ENCODE peak calls at places on chromosome 6, in six cellular contexts. L, J, A, R, Z and C are unnamed samples.

GRCh38 chr6:136466789-136467585 is 83.2 kb downstream of the MAP7 start:
- DNase-seq in L (no peak), J (no peak), A (no peak), R (no peak), Z (no peak), C (no peak)

GRCh38 chr6:17156112-17156921 is 54.5 kb downstream of the STMND1 start:
- DNase-seq in L (no peak), J (peak), A (peak), R (peak), Z (no peak), C (peak)

GRCh38 chr6:142871910-142872331 is 73.1 kb downstream of the HIVEP2 start:
- DNase-seq in L (no peak), J (peak), A (peak), R (peak), Z (no peak), C (peak)

GRCh38 chr6:146359123-146359522 is 184.5 kb upstream of the RAB32 start:
- DNase-seq in L (no peak), J (no peak), A (no peak), R (no peak), Z (no peak), C (no peak)

GRCh38 chr6:79170915-79171314 is 63.6 kb downstream of the HMGN3 start:
- DNase-seq in L (no peak), J (no peak), A (no peak), R (peak), Z (no peak), C (peak)

GRCh38 chr6:170203212-170203611 is 87.7 kb downstream of the DLL1 start:
- DNase-seq in L (no peak), J (no peak), A (no peak), R (no peak), Z (no peak), C (peak)

GRCh38 chr6:157469378-157469777 is 88.4 kb downstream of the ZDHHC14 start:
- DNase-seq in L (no peak), J (no peak), A (no peak), R (no peak), Z (no peak), C (peak)

GRCh38 chr6:19880066-19880465 is 42.9 kb downstream of the ID4 start:
- DNase-seq in L (no peak), J (no peak), A (no peak), R (no peak), Z (no peak), C (no peak)

GRCh38 chr6:17107768-17108325 is 6.0 kb downstream of the STMND1 start:
- DNase-seq in L (no peak), J (no peak), A (no peak), R (no peak), Z (no peak), C (no peak)

GRCh38 chr6:25660512-25660911 is 8.5 kb downstream of the SCGN start:
- DNase-seq in L (no peak), J (no peak), A (peak), R (peak), Z (no peak), C (peak)

GRCh38 chr6:85594197-85594930 is 706 bp upstream of the SNX14 start:
- DNase-seq in L (no peak), J (no peak), A (peak), R (peak), Z (no peak), C (peak)

GRCh38 chr6:1131285-1132079 is 180.4 kb upstream of the FOXQ1 start:
- DNase-seq in L (no peak), J (peak), A (peak), R (no peak), Z (no peak), C (peak)

GRCh38 chr6:131656667-131657066 is 19.6 kb downstream of the ENPP3 start:
- DNase-seq in L (no peak), J (no peak), A (no peak), R (no peak), Z (no peak), C (no peak)

GRCh38 chr6:139016337-139017213 is 12.0 kb upstream of the ABRACL start:
- DNase-seq in L (no peak), J (no peak), A (no peak), R (no peak), Z (no peak), C (no peak)

GRCh38 chr6:170553686-170554085 is 483 bp upstream of the TBP start:
- DNase-seq in L (no peak), J (no peak), A (peak), R (peak), Z (no peak), C (no peak)

GRCh38 chr6:156102129-156102528 is 646.5 kb upstream of the NOX3 start:
- DNase-seq in L (no peak), J (peak), A (no peak), R (peak), Z (no peak), C (peak)
- TF ChIP-seq CTCF in L (no peak), J (no peak), A (peak), R (no peak), Z (no peak), C (peak)

DNA sequence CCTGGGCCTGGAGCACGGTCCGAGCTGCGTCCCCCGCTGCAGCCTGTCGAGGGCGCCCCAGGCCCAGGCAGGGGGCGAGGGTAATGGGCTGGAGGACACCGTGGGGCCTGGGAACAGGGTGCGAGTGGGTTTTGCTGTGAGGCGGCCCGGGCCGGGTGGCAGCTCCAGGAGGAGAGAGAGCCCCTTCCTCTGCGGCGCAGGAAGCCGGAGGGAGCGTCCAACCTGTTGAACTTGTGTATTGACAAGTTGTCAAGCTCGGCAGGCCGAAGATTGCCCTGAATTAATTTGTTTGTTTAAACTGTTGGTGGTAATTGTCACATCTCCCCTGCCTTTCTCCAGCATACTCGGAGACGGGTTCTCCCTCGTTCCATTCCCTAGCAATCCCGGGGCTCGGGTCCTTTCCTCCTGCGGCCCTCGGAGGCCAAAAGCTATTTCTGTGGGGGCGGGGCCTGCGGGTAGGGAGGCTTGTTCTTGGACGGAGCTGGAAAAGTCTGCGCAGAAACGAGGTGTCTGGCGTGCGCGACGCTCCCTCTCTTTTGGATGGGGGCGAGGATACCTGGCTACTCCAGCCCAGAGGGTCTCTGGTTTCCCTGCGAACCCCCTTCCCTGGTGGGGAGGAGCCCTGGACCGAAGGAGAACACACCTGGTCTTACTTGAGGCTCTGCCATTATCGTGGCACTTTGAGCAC is 9.9 kb downstream of the NR2E1 start:
- DNase-seq in L (no peak), J (no peak), A (no peak), R (no peak), Z (no peak), C (no peak)
- H3K4me3 ChIP-seq in L (no peak), J (no peak), A (no peak), R (no peak), Z (peak), C (no peak)

DNA sequence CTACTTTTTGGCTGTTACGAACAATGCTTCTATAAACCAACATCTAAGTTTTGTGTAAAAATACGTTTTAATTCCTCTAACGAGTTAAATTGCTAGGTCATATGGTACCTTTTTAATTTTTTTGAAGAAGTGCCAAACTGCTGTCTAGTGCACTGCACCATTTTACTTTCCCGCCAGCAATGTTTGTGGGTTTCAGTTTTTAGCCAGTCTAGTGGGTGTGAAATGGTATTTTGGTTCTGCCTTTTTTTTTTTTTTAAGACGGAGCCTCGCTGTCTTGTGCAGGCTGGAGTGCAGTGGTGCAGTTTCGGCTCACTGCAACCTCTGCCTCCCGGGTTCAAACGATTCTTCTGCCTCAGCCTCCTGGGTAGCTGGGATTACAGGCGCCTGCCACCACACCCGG is 34.1 kb upstream of the BAG2 start:
- DNase-seq in L (no peak), J (no peak), A (no peak), R (no peak), Z (no peak), C (no peak)
- TF ChIP-seq CTCF in L (no peak), J (no peak), A (no peak), R (no peak), Z (no peak), C (no peak)

GRCh38 chr6:30124391-30124790 is 11.5 kb upstream of the TRIM31 start:
- DNase-seq in L (no peak), J (no peak), A (no peak), R (no peak), Z (no peak), C (no peak)
- H3K4me3 ChIP-seq in L (no peak), J (no peak), A (no peak), R (no peak), Z (no peak), C (no peak)

GRCh38 chr6:137989696-137990095 is 117.5 kb downstream of the PERP start:
- DNase-seq in L (no peak), J (no peak), A (no peak), R (peak), Z (no peak), C (no peak)
- TF ChIP-seq CTCF in L (no peak), J (no peak), A (no peak), R (no peak), Z (no peak), C (no peak)

GRCh38 chr6:151393410-151393809 is 2.1 kb upstream of the ZBTB2 start:
- DNase-seq in L (no peak), J (no peak), A (no peak), R (no peak), Z (no peak), C (no peak)

GRCh38 chr6:151391021-151391470 is 313 bp downstream of the ZBTB2 start:
- DNase-seq in L (peak), J (peak), A (peak), R (peak), Z (peak), C (no peak)

GRCh38 chr6:151391471-151392428 is at the start of gene ZBTB2:
- DNase-seq in L (peak), J (peak), A (peak), R (peak), Z (peak), C (peak)

GRCh38 chr6:151390276-151391020 is 911 bp downstream of the ZBTB2 start:
- DNase-seq in L (peak), J (peak), A (peak), R (peak), Z (peak), C (peak)

GRCh38 chr6:151392429-151392828 is 1.1 kb upstream of the ZBTB2 start:
- DNase-seq in L (no peak), J (no peak), A (no peak), R (no peak), Z (no peak), C (no peak)
- H3K4me3 ChIP-seq in L (no peak), J (no peak), A (peak), R (peak), Z (peak), C (peak)

DNA sequence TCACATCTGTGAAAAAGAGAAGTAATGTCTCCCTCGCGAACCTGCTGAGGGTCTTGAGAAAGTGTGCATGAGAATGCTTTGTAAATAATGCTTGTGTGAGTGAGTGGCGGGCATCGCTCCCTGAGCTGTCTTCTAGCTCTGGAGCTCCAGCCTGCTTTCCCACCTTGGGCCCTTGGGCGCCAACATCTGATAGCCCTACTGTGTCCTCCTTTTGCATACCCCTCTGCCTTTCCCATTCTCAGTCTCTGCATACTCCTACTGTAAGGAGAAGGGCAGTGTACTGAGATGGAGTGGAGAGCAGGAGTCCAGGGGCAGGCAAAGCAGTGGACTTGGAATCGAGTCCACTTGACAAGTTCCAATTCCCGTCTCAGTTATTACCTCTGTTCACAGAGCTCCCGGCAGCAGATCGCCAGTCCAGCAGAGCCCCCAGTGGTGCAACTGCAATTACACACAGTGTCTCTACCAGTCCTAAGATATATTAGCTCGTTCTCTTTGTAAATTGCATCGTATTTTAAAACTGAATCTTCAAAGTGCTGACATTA is 855 bp upstream of the NCR2 start:
- DNase-seq in L (no peak), J (no peak), A (no peak), R (no peak), Z (no peak), C (no peak)
- TF ChIP-seq CTCF in L (no peak), J (no peak), A (peak), R (peak), Z (no peak), C (no peak)

GRCh38 chr6:106509420-106510089 is 119.7 kb downstream of the RTN4IP1 start:
- DNase-seq in L (no peak), J (no peak), A (no peak), R (peak), Z (no peak), C (no peak)
- H3K4me3 ChIP-seq in L (no peak), J (no peak), A (peak), R (no peak), Z (peak), C (peak)

DNA sequence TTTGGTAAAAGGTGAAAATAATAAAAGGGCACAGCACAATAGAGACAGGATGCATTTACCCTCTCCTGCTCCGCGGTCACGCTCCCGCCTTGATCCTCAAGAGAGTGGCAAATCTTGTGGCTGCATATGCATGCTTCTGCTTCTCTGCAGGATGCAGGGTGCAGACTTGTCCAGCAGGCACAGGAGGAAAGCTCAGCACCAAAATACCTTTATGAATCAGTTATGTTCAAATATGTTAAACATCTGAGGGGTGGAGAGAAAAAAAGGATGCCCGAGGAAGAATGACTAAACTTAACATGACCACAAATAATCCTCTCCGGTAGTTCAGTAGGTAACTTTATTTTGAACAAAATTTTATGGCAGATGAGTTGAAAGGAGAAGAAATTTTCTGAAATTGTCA is 366.1 kb upstream of the SOX4 start:
- DNase-seq in L (no peak), J (no peak), A (peak), R (peak), Z (no peak), C (peak)
- TF ChIP-seq CTCF in L (no peak), J (no peak), A (no peak), R (no peak), Z (no peak), C (peak)